ENCODE peak calls at places on chromosomes 12 and 14, in six cellular contexts. V is left kidney, X is body of pancreas, T is HuH-7, D is progenitor cell of endocrine pancreas, K is lung. M is an unnamed sample.

GRCh38 chr12:68001486-68002466 is 12.5 kb downstream of the IFNG-AS1 start:
- DNase-seq in V (peak; percentile 8), X (no peak), T (no peak), D (no peak), K (no peak), M (no peak)

GRCh38 chr12:66823857-66824570 is 145.1 kb upstream of the GRIP1 start:
- DNase-seq in V (peak; percentile 9), X (no peak), T (no peak), D (no peak), K (no peak), M (no peak)

GRCh38 chr12:85322715-85323114 is 42.7 kb downstream of the ALX1 start:
- DNase-seq in V (peak; percentile 21), X (no peak), T (no peak), D (no peak), K (no peak), M (no peak)

GRCh38 chr12:26691234-26691970 is 141.6 kb downstream of the ITPR2 start:
- DNase-seq in V (peak; percentile 71), X (no peak), T (no peak), D (no peak), K (no peak), M (no peak)

GRCh38 chr14:29930283-29930682 is 2.6 kb upstream of the PRKD1 start:
- DNase-seq in V (no peak), X (no peak), T (no peak), D (no peak), K (no peak), M (no peak)

GRCh38 chr14:64715146-64715627 is 11.0 kb downstream of the PLEKHG3 start:
- DNase-seq in V (no peak), X (no peak), T (no peak), D (no peak), K (no peak), M (no peak)

GRCh38 chr14:23327947-23328744 is 6.9 kb downstream of the PABPN1 start:
- DNase-seq in V (peak; percentile 89), X (peak; percentile 84), T (peak; percentile 83), D (peak; percentile 54), K (peak; percentile 65), M (peak; percentile 81)

GRCh38 chr14:100891051-100891450 is 12.5 kb downstream of the RTL1 start:
- DNase-seq in V (no peak), X (no peak), T (no peak), D (no peak), K (no peak), M (no peak)

GRCh38 chr14:91267965-91268437 is 23.5 kb upstream of the GPR68 start:
- DNase-seq in V (no peak), X (no peak), T (no peak), D (no peak), K (no peak), M (no peak)

GRCh38 chr14:67461341-67461985 is 27.1 kb downstream of the TMEM229B start:
- DNase-seq in V (peak; percentile 9), X (peak; percentile 41), T (no peak), D (no peak), K (no peak), M (no peak)

GRCh38 chr12:12466157-12466556 is 96.5 kb downstream of the DUSP16 start:
- DNase-seq in V (no peak), X (no peak), T (no peak), D (no peak), K (no peak), M (no peak)

GRCh38 chr12:69686731-69687130 is 12.4 kb downstream of the BEST3 start:
- DNase-seq in V (peak; percentile 80), X (no peak), T (no peak), D (no peak), K (no peak), M (no peak)

GRCh38 chr14:76947078-76947837 is 81.2 kb downstream of the IRF2BPL start:
- DNase-seq in V (peak; percentile 96), X (peak; percentile 97), T (peak; percentile 66), D (peak; percentile 65), K (peak; percentile 88), M (peak; percentile 92)

GRCh38 chr12:119444462-119445044 is 110.0 kb downstream of the CCDC60 start:
- DNase-seq in V (peak; percentile 71), X (peak; percentile 29), T (peak; percentile 38), D (peak; percentile 12), K (peak; percentile 46), M (no peak)

GRCh38 chr12:62793256-62794217 is 141.4 kb downstream of the PPM1H start:
- DNase-seq in V (peak; percentile 89), X (peak; percentile 90), T (peak; percentile 71), D (peak; percentile 66), K (peak; percentile 82), M (peak; percentile 93)

M was measured in osteocyte.